ENCODE peak calls at places on chromosomes 3 and 15, in five cellular contexts. V, W, C, X and K are unnamed samples.

GRCh38 chr3:9770276-9770812 is 597 bp upstream of the CAMK1 start:
- DNase-seq in C (peak; percentile 38), V (no peak), X (peak; percentile 91), W (no peak), K (no peak)

GRCh38 chr3:147421184-147421912 is 12.2 kb downstream of the ZIC1 start:
- DNase-seq in X (no peak), V (no peak), W (no peak), C (peak; percentile 75), K (no peak)

GRCh38 chr15:28122038-28122949 is 23.2 kb upstream of the OCA2 start:
- DNase-seq in X (no peak), C (no peak), V (no peak), W (no peak), K (no peak)

GRCh38 chr3:150917941-150918340 is 12.7 kb upstream of the MINDY4B start:
- DNase-seq in V (no peak), W (peak; percentile 16), C (no peak), X (no peak), K (no peak)

GRCh38 chr15:38193496-38193895 is 59.1 kb upstream of the SPRED1 start:
- DNase-seq in V (peak; percentile 78), W (no peak), X (no peak), C (no peak), K (no peak)

GRCh38 chr3:149122716-149123578 is 6.5 kb upstream of the HPS3 start:
- DNase-seq in X (no peak), C (no peak), W (no peak), V (no peak), K (no peak)

GRCh38 chr15:79400650-79401049 is 31.5 kb upstream of the MINAR1 start:
- DNase-seq in X (no peak), V (no peak), C (no peak), W (no peak), K (no peak)

GRCh38 chr3:8550619-8551018 is 49.0 kb downstream of the LMCD1 start:
- DNase-seq in X (peak; percentile 46), V (no peak), W (no peak), C (no peak), K (no peak)

GRCh38 chr3:188435266-188435665 is 281.3 kb downstream of the LPP start:
- DNase-seq in V (no peak), X (no peak), W (no peak), C (no peak), K (no peak)

GRCh38 chr3:16219777-16220176 is 45.0 kb downstream of the DPH3 start:
- DNase-seq in C (no peak), X (no peak), V (no peak), W (no peak), K (no peak)

GRCh38 chr3:29277249-29277648 is 3.6 kb upstream of the RBMS3 start:
- DNase-seq in W (no peak), X (no peak), C (no peak), V (no peak), K (no peak)

GRCh38 chr3:136617123-136617700 is 135.0 kb downstream of the STAG1 start:
- DNase-seq in X (no peak), C (no peak), W (no peak), V (no peak), K (no peak)

GRCh38 chr3:76487446-76487845 is 552.5 kb upstream of the ROBO2 start:
- DNase-seq in W (peak; percentile 28), C (no peak), V (peak; percentile 35), X (no peak), K (no peak)

GRCh38 chr3:66473181-66473580 is 27.6 kb downstream of the LRIG1 start:
- DNase-seq in V (no peak), W (no peak), C (no peak), X (no peak), K (no peak)

GRCh38 chr3:43855674-43856299 is 165.0 kb downstream of the ABHD5 start:
- DNase-seq in V (peak; percentile 82), X (peak; percentile 34), C (peak; percentile 90), W (peak; percentile 70), K (no peak)

GRCh38 chr3:141913150-141913811 is 36.8 kb downstream of the ATP1B3 start:
- DNase-seq in V (peak; percentile 71), X (no peak), W (peak; percentile 71), C (peak; percentile 78), K (no peak)

GRCh38 chr15:93288718-93289117 is 199.7 kb upstream of the RGMA start:
- DNase-seq in V (no peak), X (no peak), C (no peak), W (no peak), K (no peak)

GRCh38 chr3:171900396-171900795 is 57.2 kb downstream of the TMEM212 start:
- DNase-seq in X (no peak), W (no peak), V (no peak), C (no peak), K (no peak)
- H3K4me3 ChIP-seq in X (no peak overlapping the region), W (no peak overlapping the region), V (no peak overlapping the region), C (no peak overlapping the region), K (no peak overlapping the region)

GRCh38 chr15:62549345-62549970 is 384.4 kb upstream of the C2CD4B start:
- DNase-seq in C (peak; percentile 64), V (peak; percentile 48), X (no peak), W (peak; percentile 39), K (no peak)
- TF ChIP-seq CTCF in C (peak; percentile 76), V (peak; percentile 70), X (peak; percentile 56), W (peak; percentile 60), K (peak; percentile 71)

GRCh38 chr3:127457746-127458145 is 132.8 kb downstream of the TPRA1 start:
- DNase-seq in C (no peak), V (no peak), W (no peak), X (no peak), K (no peak)

GRCh38 chr3:127457094-127457475 is 133.4 kb downstream of the TPRA1 start:
- DNase-seq in V (peak; percentile 51), W (no peak), X (peak; percentile 22), C (peak; percentile 78), K (no peak)

GRCh38 chr3:127455541-127456450 is 134.7 kb downstream of the TPRA1 start:
- DNase-seq in X (peak; percentile 60), W (peak; percentile 71), C (peak; percentile 90), V (peak; percentile 78), K (no peak)

GRCh38 chr3:127454968-127455367 is 135.6 kb downstream of the TPRA1 start:
- DNase-seq in W (no peak), X (no peak), V (no peak), C (no peak), K (no peak)

GRCh38 chr3:127456471-127457093 is 134.0 kb downstream of the TPRA1 start:
- DNase-seq in X (no peak), C (peak; percentile 16), V (peak; percentile 69), W (no peak), K (no peak)
- H3K4me3 ChIP-seq in X (peak overlapping the region; percentile 55), C (peak overlapping the region; percentile 87), V (peak overlapping the region; percentile 55), W (no peak overlapping the region), K (no peak overlapping the region)

DNA sequence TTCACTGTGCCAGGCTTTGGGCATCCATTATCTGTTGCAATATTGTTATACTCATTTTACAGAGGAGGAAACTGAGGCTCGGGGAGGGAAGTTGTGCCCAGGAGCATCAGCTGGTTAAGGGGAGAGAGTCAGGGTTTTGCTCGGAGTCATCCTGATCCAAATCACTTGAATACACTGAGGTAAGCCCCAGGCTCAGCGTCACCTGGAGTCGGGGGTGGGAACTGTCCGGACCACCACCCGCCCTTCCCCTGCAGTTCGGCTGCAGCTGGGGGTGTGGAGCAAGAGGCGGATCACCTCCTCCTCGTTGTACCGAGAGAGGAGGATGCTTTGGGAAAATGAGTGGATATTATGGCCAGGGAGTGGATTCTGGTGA is 646 bp downstream of the HRH1 start:
- DNase-seq in C (peak; percentile 60), W (no peak), X (no peak), V (no peak), K (no peak)
- TF ChIP-seq CTCF in C (peak; percentile 37), W (no peak), X (no peak), V (no peak), K (peak; percentile 28)

GRCh38 chr3:158103956-158104338 is 2.3 kb downstream of the SHOX2 start:
- DNase-seq in C (peak; percentile 58), X (no peak), V (no peak), W (no peak), K (no peak)
- H3K4me3 ChIP-seq in C (peak overlapping the region; percentile 81), X (peak overlapping the region; percentile 57), V (no peak overlapping the region), W (no peak overlapping the region), K (no peak overlapping the region)